ENCODE peak calls at places on chromosomes 13 and 19, in seven cellular contexts. One of them, this sample, is unnamed.

GRCh38 chr13:78401833-78402232 is 201.5 kb downstream of the POU4F1 start:
- DNase-seq in nucleus accumbens: no peak
- DNase-seq in cardiac muscle cell: no peak
- DNase-seq in fibroblast of lung: peak
- DNase-seq in stimulated activated CD4-positive, alpha-beta T cell treated with anti-CD3 and anti-CD28 coated beads, Interleukin-15, amount 100 ng/mL, for 1 hour: no peak
- DNase-seq in AG09309: no peak
- DNase-seq in head of caudate nucleus: no peak
- DNase-seq in this sample: no peak

GRCh38 chr19:47897857-47898256 is 11.7 kb upstream of the SULT2A1 start:
- DNase-seq in cardiac muscle cell: no peak
- DNase-seq in head of caudate nucleus: no peak
- DNase-seq in nucleus accumbens: no peak
- DNase-seq in AG09309: no peak
- DNase-seq in stimulated activated CD4-positive, alpha-beta T cell treated with anti-CD3 and anti-CD28 coated beads, Interleukin-15, amount 100 ng/mL, for 1 hour: no peak
- DNase-seq in fibroblast of lung: no peak
- DNase-seq in this sample: no peak

GRCh38 chr19:41939861-41940442 is 11.7 kb upstream of the ERFL start:
- DNase-seq in fibroblast of lung: no peak
- DNase-seq in nucleus accumbens: no peak
- DNase-seq in AG09309: no peak
- DNase-seq in cardiac muscle cell: no peak
- DNase-seq in stimulated activated CD4-positive, alpha-beta T cell treated with anti-CD3 and anti-CD28 coated beads, Interleukin-15, amount 100 ng/mL, for 1 hour: no peak
- DNase-seq in head of caudate nucleus: no peak
- DNase-seq in this sample: no peak

GRCh38 chr13:99374994-99375805 is 68.0 kb upstream of the GPR183 start:
- DNase-seq in cardiac muscle cell: no peak
- DNase-seq in head of caudate nucleus: no peak
- DNase-seq in AG09309: no peak
- DNase-seq in nucleus accumbens: no peak
- DNase-seq in fibroblast of lung: no peak
- DNase-seq in stimulated activated CD4-positive, alpha-beta T cell treated with anti-CD3 and anti-CD28 coated beads, Interleukin-15, amount 100 ng/mL, for 1 hour: no peak
- DNase-seq in this sample: no peak

GRCh38 chr19:50725218-50725931 is 2.2 kb downstream of the CLEC11A start:
- DNase-seq in AG09309: no peak
- DNase-seq in stimulated activated CD4-positive, alpha-beta T cell treated with anti-CD3 and anti-CD28 coated beads, Interleukin-15, amount 100 ng/mL, for 1 hour: no peak
- DNase-seq in head of caudate nucleus: no peak
- DNase-seq in nucleus accumbens: no peak
- DNase-seq in cardiac muscle cell: no peak
- DNase-seq in fibroblast of lung: no peak
- DNase-seq in this sample: no peak

GRCh38 chr19:35596366-35596999 is 10.5 kb downstream of the PMIS2 start:
- DNase-seq in AG09309: no peak
- DNase-seq in stimulated activated CD4-positive, alpha-beta T cell treated with anti-CD3 and anti-CD28 coated beads, Interleukin-15, amount 100 ng/mL, for 1 hour: no peak
- DNase-seq in nucleus accumbens: no peak
- DNase-seq in cardiac muscle cell: peak
- DNase-seq in fibroblast of lung: no peak
- DNase-seq in head of caudate nucleus: no peak
- DNase-seq in this sample: peak

GRCh38 chr13:73411067-73411809 is 352.4 kb downstream of the KLF5 start:
- DNase-seq in cardiac muscle cell: no peak
- DNase-seq in nucleus accumbens: no peak
- DNase-seq in AG09309: no peak
- DNase-seq in stimulated activated CD4-positive, alpha-beta T cell treated with anti-CD3 and anti-CD28 coated beads, Interleukin-15, amount 100 ng/mL, for 1 hour: no peak
- DNase-seq in head of caudate nucleus: no peak
- DNase-seq in fibroblast of lung: peak
- DNase-seq in this sample: peak

GRCh38 chr13:40780822-40781401 is 8.5 kb upstream of the SLC25A15 start:
- DNase-seq in AG09309: no peak
- DNase-seq in nucleus accumbens: no peak
- DNase-seq in head of caudate nucleus: no peak
- DNase-seq in cardiac muscle cell: peak
- DNase-seq in stimulated activated CD4-positive, alpha-beta T cell treated with anti-CD3 and anti-CD28 coated beads, Interleukin-15, amount 100 ng/mL, for 1 hour: no peak
- DNase-seq in fibroblast of lung: peak
- DNase-seq in this sample: peak

This sample was measured in M059J.